ENCODE peak calls at places on chromosomes 6 and 20, in four cellular contexts. P, X, Z and B are unnamed samples.

GRCh38 chr6:85403331-85404015 is 46.4 kb upstream of the NT5E start:
- DNase-seq in P (no peak), X (no peak), Z (no peak), B (no peak)

GRCh38 chr6:25620391-25620790 is 31.6 kb upstream of the SCGN start:
- DNase-seq in P (no peak), X (no peak), Z (no peak), B (no peak)

GRCh38 chr20:31822421-31823330 is 3.5 kb downstream of the MYLK2 start:
- DNase-seq in P (peak; percentile 72), X (peak; percentile 95), Z (peak; percentile 90), B (peak; percentile 35)

GRCh38 chr20:58184984-58185383 is 43.5 kb downstream of the ANKRD60 start:
- DNase-seq in P (no peak), X (no peak), Z (no peak), B (no peak)

GRCh38 chr6:90103056-90103793 is 193.4 kb downstream of the BACH2 start:
- DNase-seq in P (no peak), X (no peak), Z (no peak), B (no peak)

GRCh38 chr6:44593539-44593944 is 206.0 kb downstream of the CDC5L start:
- DNase-seq in P (peak; percentile 22), X (no peak), Z (no peak), B (no peak)

GRCh38 chr20:32463642-32464400 is 105.7 kb downstream of the ASXL1 start:
- DNase-seq in P (no peak), X (no peak), Z (peak; percentile 69), B (peak; percentile 78)

GRCh38 chr20:63123326-63123725 is 92.6 kb downstream of the YTHDF1 start:
- DNase-seq in P (no peak), X (peak; percentile 69), Z (peak; percentile 50), B (no peak)

GRCh38 chr6:51015394-51015793 is 196.7 kb downstream of the TFAP2B start:
- DNase-seq in P (no peak), X (no peak), Z (no peak), B (no peak)

GRCh38 chr6:38507173-38507572 is 132.6 kb downstream of the BTBD9 start:
- DNase-seq in P (no peak), X (no peak), Z (no peak), B (no peak)

GRCh38 chr6:87590989-87591388 is 1.1 kb downstream of the ORC3 start:
- DNase-seq in P (no peak), X (no peak), Z (no peak), B (no peak)

GRCh38 chr6:164108869-164109769 is 694.6 kb downstream of the QKI start:
- DNase-seq in P (peak; percentile 49), X (no peak), Z (peak; percentile 49), B (no peak)

GRCh38 chr20:11522359-11522758 is 395.3 kb upstream of the BTBD3 start:
- DNase-seq in P (no peak), X (no peak), Z (no peak), B (no peak)

GRCh38 chr20:53044296-53044695 is 72.1 kb downstream of the TSHZ2 start:
- DNase-seq in P (no peak), X (no peak), Z (no peak), B (no peak)

GRCh38 chr20:699811-700338 is 24.3 kb upstream of the SCRT2 start:
- DNase-seq in P (no peak), X (no peak), Z (no peak), B (no peak)